ENCODE peak calls at places on chromosomes 7 and 10, in five cellular contexts. A is NCI-H1092, E is HFF-Myc, B is A549, L is GM12865. U is an unnamed sample.

GRCh38 chr10:97179731-97180366 is 5.9 kb downstream of the SLIT1 start:
- DNase-seq in L (no peak), A (peak), B (no peak), E (no peak), U (no peak)

GRCh38 chr10:129446182-129446581 is 20.9 kb upstream of the MGMT start:
- DNase-seq in B (no peak), A (no peak), E (no peak), L (no peak), U (no peak)

GRCh38 chr7:44391171-44391570 is 65.8 kb upstream of the CAMK2B start:
- DNase-seq in A (no peak), E (no peak), L (no peak), B (no peak), U (no peak)

GRCh38 chr10:7409732-7410168 is 1.1 kb downstream of the SFMBT2 start:
- DNase-seq in B (no peak), L (peak), E (no peak), A (no peak), U (no peak)

GRCh38 chr7:36474283-36475010 is 84.8 kb downstream of the ANLN start:
- DNase-seq in L (peak), B (no peak), E (no peak), A (no peak), U (no peak)

GRCh38 chr7:42233166-42233565 is 3.8 kb downstream of the GLI3 start:
- DNase-seq in L (no peak), A (no peak), E (no peak), B (no peak), U (no peak)

GRCh38 chr10:80382989-80383388 is 25.4 kb upstream of the PRXL2A start:
- DNase-seq in B (peak), A (no peak), L (peak), E (no peak), U (peak)

GRCh38 chr7:151705744-151706567 is 171.0 kb downstream of the PRKAG2 start:
- DNase-seq in A (peak), L (peak), E (no peak), B (peak), U (no peak)

GRCh38 chr7:69531050-69531449 is 67.2 kb upstream of the AUTS2 start:
- DNase-seq in E (no peak), B (no peak), A (no peak), L (no peak), U (no peak)

GRCh38 chr7:132053871-132054270 is 497.4 kb upstream of the PODXL start:
- DNase-seq in L (no peak), B (no peak), A (no peak), E (no peak), U (no peak)

GRCh38 chr10:35448687-35449662 is 112.7 kb downstream of the CCNY start:
- DNase-seq in L (no peak), E (no peak), A (no peak), B (no peak), U (no peak)

GRCh38 chr10:34866848-34867247 is 51.8 kb upstream of the PARD3 start:
- DNase-seq in L (peak), A (no peak), E (no peak), B (no peak), U (no peak)

GRCh38 chr10:77420942-77421523 is 216.6 kb downstream of the KCNMA1 start:
- DNase-seq in E (no peak), L (no peak), B (no peak), A (no peak), U (no peak)

GRCh38 chr10:8790390-8790789 is 735.9 kb downstream of the GATA3 start:
- DNase-seq in E (no peak), L (no peak), B (no peak), A (no peak), U (no peak)

GRCh38 chr7:100893910-100894763 is 1.6 kb downstream of the ACHE start:
- DNase-seq in B (no peak), A (no peak), L (no peak), E (no peak), U (no peak)

GRCh38 chr7:84207025-84207424 is 12.4 kb upstream of the SEMA3A start:
- DNase-seq in A (no peak), B (no peak), L (no peak), E (no peak), U (no peak)

GRCh38 chr7:130891254-130892094 is 157.5 kb upstream of the KLF14 start:
- DNase-seq in A (no peak), L (no peak), B (no peak), E (no peak), U (no peak)

GRCh38 chr10:101291254-101292193 is 62.3 kb upstream of the LBX1 start:
- DNase-seq in B (peak), A (peak), L (peak), E (no peak), U (no peak)

GRCh38 chr10:123807444-123808035 is 84.1 kb downstream of the CPXM2 start:
- DNase-seq in B (no peak), A (no peak), L (no peak), E (no peak), U (no peak)

GRCh38 chr10:82206831-82207230 is 331.8 kb downstream of the NRG3 start:
- DNase-seq in B (no peak), A (no peak), E (no peak), L (no peak), U (no peak)

GRCh38 chr10:87760195-87760905 is 57.7 kb downstream of the ATAD1 start:
- DNase-seq in L (no peak), B (no peak), A (no peak), E (no peak), U (no peak)

GRCh38 chr7:155951554-155952158 is 139.4 kb upstream of the SHH start:
- DNase-seq in B (peak), A (no peak), E (no peak), L (no peak), U (no peak)

GRCh38 chr10:14608381-14609001 is 166.2 kb downstream of the FAM107B start:
- DNase-seq in E (no peak), B (no peak), L (peak), A (no peak), U (peak)

GRCh38 chr10:83562381-83562780 is 576.9 kb upstream of the GHITM start:
- DNase-seq in A (no peak), E (no peak), B (no peak), L (no peak), U (no peak)

GRCh38 chr10:109972372-109973001 is 35.3 kb upstream of the ADD3 start:
- DNase-seq in B (no peak), L (no peak), E (no peak), A (no peak), U (no peak)

GRCh38 chr10:33334839-33335549 is 527 bp upstream of the NRP1 start:
- DNase-seq in B (peak), A (peak), E (no peak), L (peak), U (no peak)

GRCh38 chr10:14093735-14094484 is 236.8 kb downstream of the FRMD4A start:
- DNase-seq in A (peak), B (peak), L (peak), E (no peak), U (no peak)

GRCh38 chr7:500521-501420 is 18.9 kb downstream of the PDGFA start:
- DNase-seq in A (no peak), B (no peak), L (no peak), E (no peak), U (no peak)

GRCh38 chr10:79331709-79332108 is 15.6 kb upstream of the PPIF start:
- DNase-seq in L (peak), A (no peak), B (peak), E (no peak), U (peak)

GRCh38 chr10:133260895-133261725 is 15.6 kb downstream of the ADAM8 start:
- DNase-seq in A (no peak), L (peak), B (peak), E (no peak), U (peak)

GRCh38 chr10:5625992-5626777 is 40.2 kb downstream of the ASB13 start:
- DNase-seq in L (no peak), E (no peak), A (no peak), B (no peak), U (no peak)

U was measured in stimulated activated naive B cell treated with anti-CD40 and anti-IgM and Interleukin-4, amounts not matched to agents 10 μg/mL and 1 μg/mL and 100 μg/mL, for 72 hours.